ENCODE peak calls at places on chromosomes 6 and 20, in five cellular contexts. C is central memory CD8-positive, alpha-beta T cell; P is Panc1; K is left lobe of liver; G is activated CD8-positive, alpha-beta T cell treated with anti-CD3 and anti-CD28 coated beads for 36 hours. W is an unnamed sample.
A peak's percentile ranks its signal among the peaks of the same experiment; 100 is the strongest.

GRCh38 chr20:24838551-24839530 is 110.2 kb upstream of the CST7 start:
- ATAC-seq in C (no peak), P (no peak), K (no peak), G (no peak), W (no peak)

GRCh38 chr6:15675537-15676170 is 12.8 kb upstream of the DTNBP1 start:
- ATAC-seq in C (no peak), P (no peak), K (peak; percentile 39), G (no peak), W (no peak)

GRCh38 chr6:42383421-42384208 is 68.1 kb downstream of the TRERF1 start:
- ATAC-seq in C (no peak), P (no peak), K (no peak), G (peak; percentile 67), W (peak; percentile 3)

GRCh38 chr6:15036690-15037245 is 209.1 kb upstream of the JARID2 start:
- ATAC-seq in C (no peak), P (no peak), K (peak; percentile 90), G (no peak), W (no peak)

GRCh38 chr6:165571721-165572132 is 91.3 kb downstream of the PDE10A start:
- ATAC-seq in C (no peak), P (no peak), K (no peak), G (no peak), W (no peak)

GRCh38 chr6:14202947-14203346 is 85.4 kb downstream of the CD83 start:
- ATAC-seq in C (no peak), P (no peak), K (no peak), G (no peak), W (no peak)

GRCh38 chr6:45789238-45789637 is 226.4 kb downstream of the CLIC5 start:
- ATAC-seq in C (no peak), P (no peak), K (no peak), G (no peak), W (no peak)

GRCh38 chr6:20402181-20403079 is 751 bp downstream of the E2F3 start:
- ATAC-seq in C (no peak), P (peak; percentile 51), K (peak; percentile 3), G (peak; percentile 0), W (peak; percentile 9)